ENCODE peak calls at places on chromosomes 3 and 15, in nine cellular contexts. I is left cardiac atrium; O is kidney epithelial cell; A is HEK293T; R is mesendoderm; X is HS-5; E is neural crest cell; C is left ventricle myocardium inferior; H is stimulated activated effector memory CD8-positive, alpha-beta T cell treated with anti-CD3 and anti-CD28 coated beads, Interleukin-12 subunit alpha, Interleukin-12 subunit beta, amount 100 ng/mL, for 72 hours. K is an unnamed sample.

GRCh38 chr3:129445472-129445871 is 5.4 kb downstream of the IFT122 start:
- DNase-seq in I (no peak), O (no peak), A (no peak), R (no peak), X (no peak), E (no peak), C (no peak), H (no peak), K (no peak)

GRCh38 chr3:63937661-63938651 is 25.8 kb upstream of the SCAANT1 start:
- DNase-seq in I (no peak), O (peak), A (no peak), R (no peak), X (no peak), E (no peak), C (no peak), H (no peak), K (no peak)

GRCh38 chr15:33021806-33022389 is 172.6 kb downstream of the FMN1 start:
- DNase-seq in I (no peak), O (no peak), A (peak), R (peak), X (no peak), E (no peak), C (no peak), H (no peak), K (peak)

GRCh38 chr3:107674371-107674770 is 151.6 kb downstream of the BBX start:
- DNase-seq in I (no peak), O (peak), A (no peak), R (no peak), X (no peak), E (no peak), C (no peak), H (no peak), K (no peak)

GRCh38 chr15:85639752-85640381 is 154.9 kb downstream of the KLHL25 start:
- DNase-seq in I (no peak), O (no peak), A (no peak), R (no peak), X (no peak), E (no peak), C (no peak), H (no peak), K (no peak)

GRCh38 chr3:69647710-69648109 is 91.6 kb upstream of the MITF start:
- DNase-seq in I (no peak), O (no peak), A (no peak), R (no peak), X (no peak), E (no peak), C (no peak), H (no peak), K (no peak)

GRCh38 chr3:122598556-122598955 is 21.1 kb downstream of the PARP15 start:
- DNase-seq in I (no peak), O (no peak), A (no peak), R (no peak), X (no peak), E (no peak), C (no peak), H (no peak), K (no peak)

GRCh38 chr3:155745795-155746550 is 1.1 kb upstream of the PLCH1 start:
- DNase-seq in I (peak), O (no peak), A (peak), R (peak), X (no peak), E (peak), C (no peak), H (no peak), K (no peak)

GRCh38 chr15:45276851-45277250 is 24.8 kb downstream of the SLC28A2 start:
- DNase-seq in I (no peak), O (no peak), A (peak), R (peak), X (peak), E (no peak), C (no peak), H (no peak), K (peak)

GRCh38 chr15:85763557-85764303 is 31.0 kb downstream of the KLHL25 start:
- DNase-seq in I (no peak), O (no peak), A (no peak), R (no peak), X (no peak), E (no peak), C (no peak), H (no peak), K (no peak)

GRCh38 chr3:43748179-43748578 is 57.4 kb downstream of the ABHD5 start:
- DNase-seq in I (no peak), O (no peak), A (no peak), R (no peak), X (no peak), E (no peak), C (no peak), H (no peak), K (no peak)

GRCh38 chr15:93413745-93414144 is 324.7 kb upstream of the RGMA start:
- DNase-seq in I (no peak), O (no peak), A (no peak), R (no peak), X (no peak), E (no peak), C (no peak), H (no peak), K (no peak)

GRCh38 chr15:91319715-91320059 is 219.6 kb downstream of the SV2B start:
- DNase-seq in I (no peak), O (no peak), A (no peak), R (no peak), X (no peak), E (no peak), C (no peak), H (no peak), K (no peak)

GRCh38 chr3:187274977-187275338 is 16.6 kb downstream of the MASP1 start:
- DNase-seq in I (no peak), O (no peak), A (no peak), R (peak), X (no peak), E (peak), C (no peak), H (no peak), K (no peak)

GRCh38 chr15:73564255-73564654 is 68.9 kb downstream of the NPTN start:
- DNase-seq in I (no peak), O (peak), A (no peak), R (no peak), X (no peak), E (no peak), C (no peak), H (no peak), K (no peak)

GRCh38 chr15:61184431-61184830 is 44.7 kb downstream of the RORA start:
- DNase-seq in I (no peak), O (no peak), A (no peak), R (no peak), X (no peak), E (no peak), C (no peak), H (no peak), K (no peak)

GRCh38 chr15:23422946-23423708 is 23.9 kb downstream of the GOLGA6L2 start:
- DNase-seq in I (no peak), O (no peak), A (no peak), R (no peak), X (peak), E (no peak), C (no peak), H (no peak), K (no peak)

GRCh38 chr3:150763841-150764483 is 993 bp upstream of the SIAH2 start:
- DNase-seq in I (peak), O (no peak), A (peak), R (peak), X (no peak), E (peak), C (peak), H (no peak), K (peak)

GRCh38 chr15:56871180-56871579 is 47.3 kb upstream of the TCF12 start:
- DNase-seq in I (no peak), O (peak), A (no peak), R (peak), X (peak), E (no peak), C (no peak), H (no peak), K (no peak)

GRCh38 chr3:144877356-144877755 is 905.7 kb downstream of the DIPK2A start:
- DNase-seq in I (no peak), O (no peak), A (no peak), R (no peak), X (no peak), E (no peak), C (no peak), H (no peak), K (no peak)

GRCh38 chr3:13222131-13222530 is 148.9 kb upstream of the IQSEC1 start:
- DNase-seq in I (no peak), O (no peak), A (no peak), R (no peak), X (no peak), E (no peak), C (no peak), H (no peak), K (no peak)

GRCh38 chr3:46948830-46949671 is 27.5 kb downstream of the CCDC12 start:
- DNase-seq in I (peak), O (no peak), A (no peak), R (peak), X (no peak), E (no peak), C (peak), H (no peak), K (no peak)

GRCh38 chr3:14550181-14550580 is 10.0 kb upstream of the GRIP2 start:
- DNase-seq in I (peak), O (no peak), A (no peak), R (no peak), X (no peak), E (no peak), C (no peak), H (no peak), K (no peak)

GRCh38 chr15:58764468-58764867 is 6.6 kb upstream of the MINDY2 start:
- DNase-seq in I (no peak), O (no peak), A (no peak), R (no peak), X (no peak), E (no peak), C (no peak), H (no peak), K (no peak)

GRCh38 chr15:66505430-66505811 is 295 bp downstream of the ZWILCH start:
- DNase-seq in I (no peak), O (no peak), A (peak), R (no peak), X (no peak), E (no peak), C (no peak), H (no peak), K (no peak)

GRCh38 chr3:183870563-183870962 is 14.1 kb downstream of the PARL start:
- DNase-seq in I (no peak), O (no peak), A (no peak), R (no peak), X (no peak), E (no peak), C (no peak), H (no peak), K (no peak)

GRCh38 chr15:67715166-67715565 is 110.1 kb upstream of the SKOR1 start:
- DNase-seq in I (no peak), O (no peak), A (peak), R (no peak), X (no peak), E (no peak), C (no peak), H (no peak), K (peak)

GRCh38 chr15:31799711-31800321 is 230.5 kb upstream of the CHRNA7 start:
- DNase-seq in I (peak), O (no peak), A (no peak), R (no peak), X (no peak), E (no peak), C (peak), H (no peak), K (no peak)

GRCh38 chr3:117526485-117527079 is 817.0 kb downstream of the TUSC7 start:
- DNase-seq in I (no peak), O (no peak), A (no peak), R (peak), X (no peak), E (peak), C (no peak), H (no peak), K (peak)

K was measured in NCI-H748 treated with DMSO at 0.1 percent for 48 hours.